ENCODE peak calls at places on chromosomes 12 and 14, in six cellular contexts. I is Peyer's patch, G is stomach, D is heart right ventricle, Q is IMR-90, B is transverse colon. T is an unnamed sample.
A peak's percentile ranks its signal among the peaks of the same experiment; 100 is the strongest.

GRCh38 chr12:593396-593976 is 69.8 kb downstream of the NINJ2 start:
- DNase-seq in I (peak; percentile 3), G (no peak), D (no peak), Q (no peak), B (no peak), T (no peak)

GRCh38 chr12:78181544-78182162 is 351.0 kb downstream of the NAV3 start:
- DNase-seq in I (no peak), G (no peak), D (no peak), Q (peak; percentile 48), B (peak; percentile 8), T (no peak)

GRCh38 chr14:87017335-87017734 is 975.6 kb downstream of the GALC start:
- DNase-seq in I (no peak), G (no peak), D (no peak), Q (no peak), B (no peak), T (no peak)

GRCh38 chr12:85951823-85952222 is 77.7 kb downstream of the NTS start:
- DNase-seq in I (no peak), G (no peak), D (no peak), Q (peak; percentile 5), B (no peak), T (no peak)

GRCh38 chr14:51650721-51651387 is 856 bp upstream of the FRMD6 start:
- DNase-seq in I (no peak), G (no peak), D (peak; percentile 16), Q (no peak), B (peak; percentile 17), T (no peak)

GRCh38 chr12:123532021-123532420 is 1.5 kb downstream of the RILPL1 start:
- DNase-seq in I (no peak), G (no peak), D (no peak), Q (peak; percentile 10), B (peak; percentile 21), T (no peak)

GRCh38 chr14:65128096-65128495 is 25.8 kb upstream of the MAX start:
- DNase-seq in I (no peak), G (no peak), D (no peak), Q (peak; percentile 13), B (no peak), T (no peak)

GRCh38 chr14:80381964-80382363 is 170.7 kb upstream of the DIO2 start:
- DNase-seq in I (no peak), G (no peak), D (no peak), Q (no peak), B (no peak), T (no peak)

GRCh38 chr14:34837801-34838322 is 37.3 kb downstream of the BAZ1A start:
- DNase-seq in I (no peak), G (no peak), D (no peak), Q (no peak), B (no peak), T (no peak)

GRCh38 chr12:12683725-12684124 is 12.3 kb downstream of the GPR19 start:
- DNase-seq in I (no peak), G (no peak), D (no peak), Q (no peak), B (no peak), T (no peak)
- H3K4me1 ChIP-seq in I (no peaks in the 10 kb centered on the region), G (peaks cover 6% of the 10 kb centered on the region), D (no peaks in the 10 kb centered on the region), Q (no peaks in the 10 kb centered on the region), B (no peaks in the 10 kb centered on the region), T (no peaks in the 10 kb centered on the region)

GRCh38 chr14:104692261-104692938 is 3.0 kb downstream of the INF2 start:
- DNase-seq in I (no peak), G (no peak), D (no peak), Q (no peak), B (no peak), T (no peak)
- H3K27ac ChIP-seq in I (no peak overlapping the region), G (peak overlapping the region; percentile 90), D (peak overlapping the region; percentile 79), Q (no peak overlapping the region), B (no peak overlapping the region), T (peak overlapping the region; percentile 77)

DNA sequence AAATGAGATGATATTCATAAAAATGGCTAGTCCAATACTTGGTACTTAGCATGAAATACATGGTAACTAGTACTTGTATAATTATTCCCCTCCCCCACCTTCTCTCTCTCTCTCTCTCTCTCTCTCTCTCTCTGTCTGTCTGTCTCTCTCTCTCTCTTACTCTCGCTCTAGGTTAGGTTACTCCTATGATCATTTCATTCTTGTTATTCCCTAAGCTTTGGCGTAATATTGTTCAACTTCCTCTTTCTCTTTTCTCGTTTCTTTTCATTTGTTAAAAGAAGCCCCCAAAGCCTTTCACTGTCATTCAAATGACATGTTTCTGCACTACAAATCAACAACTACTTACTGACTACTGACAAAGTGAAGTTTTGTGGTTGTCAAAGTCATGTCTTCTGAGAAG is 89.8 kb downstream of the GRIP1 start:
- DNase-seq in I (no peak), G (no peak), D (no peak), Q (no peak), B (no peak), T (no peak)
- H3K4me3 ChIP-seq in I (no peak overlapping the region), G (no peak overlapping the region), D (no peak overlapping the region), Q (no peak overlapping the region), B (no peak overlapping the region), T (no peak overlapping the region)

DNA sequence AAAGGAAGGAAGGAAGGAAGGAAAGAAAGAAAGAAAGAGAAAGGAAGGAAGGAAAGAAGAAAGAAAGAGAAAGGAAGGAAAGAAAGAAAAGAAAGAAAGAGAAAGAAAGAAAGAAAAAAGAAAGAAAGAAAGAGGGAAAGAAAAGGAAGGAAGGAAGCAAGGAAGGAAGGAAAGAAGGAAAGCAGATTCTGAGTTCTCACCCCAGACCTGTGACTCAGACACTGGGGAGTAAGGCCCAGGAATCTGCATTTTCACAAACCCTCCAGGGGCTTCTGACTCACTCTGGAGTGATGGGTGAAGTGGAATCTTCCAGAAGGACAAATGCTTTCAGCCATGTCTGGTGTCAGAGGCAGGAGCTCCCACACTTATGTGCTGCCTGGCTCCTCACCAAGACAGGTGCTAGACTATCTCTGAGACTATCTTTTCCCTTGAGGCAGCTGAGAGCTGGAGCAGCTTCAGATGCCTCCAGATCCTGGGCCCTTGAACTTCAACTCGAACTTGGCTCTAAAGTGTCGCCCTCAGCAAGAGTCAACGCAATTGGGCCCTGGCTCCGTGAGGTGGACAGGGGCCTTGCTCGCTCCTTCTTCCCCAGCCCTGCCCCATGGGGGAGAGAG is 19.7 kb upstream of the SCARB1 start:
- DNase-seq in I (no peak), G (no peak), D (no peak), Q (peak; percentile 24), B (no peak), T (no peak)
- H3K4me1 ChIP-seq in I (no peaks in the 10 kb centered on the region), G (peaks cover 10% of the 10 kb centered on the region), D (no peaks in the 10 kb centered on the region), Q (peaks cover 2% of the 10 kb centered on the region), B (peaks cover 14% of the 10 kb centered on the region), T (no peaks in the 10 kb centered on the region)

GRCh38 chr14:102853703-102854396 is 68.6 kb upstream of the AMN start:
- DNase-seq in I (no peak), G (no peak), D (no peak), Q (no peak), B (no peak), T (no peak)

GRCh38 chr14:102848830-102849521 is 71.7 kb downstream of the TRAF3 start:
- DNase-seq in I (no peak), G (peak; percentile 36), D (peak; percentile 48), Q (no peak), B (peak; percentile 65), T (no peak)

GRCh38 chr14:102854397-102854703 is 68.1 kb upstream of the AMN start:
- DNase-seq in I (no peak), G (no peak), D (no peak), Q (no peak), B (no peak), T (no peak)

DNA sequence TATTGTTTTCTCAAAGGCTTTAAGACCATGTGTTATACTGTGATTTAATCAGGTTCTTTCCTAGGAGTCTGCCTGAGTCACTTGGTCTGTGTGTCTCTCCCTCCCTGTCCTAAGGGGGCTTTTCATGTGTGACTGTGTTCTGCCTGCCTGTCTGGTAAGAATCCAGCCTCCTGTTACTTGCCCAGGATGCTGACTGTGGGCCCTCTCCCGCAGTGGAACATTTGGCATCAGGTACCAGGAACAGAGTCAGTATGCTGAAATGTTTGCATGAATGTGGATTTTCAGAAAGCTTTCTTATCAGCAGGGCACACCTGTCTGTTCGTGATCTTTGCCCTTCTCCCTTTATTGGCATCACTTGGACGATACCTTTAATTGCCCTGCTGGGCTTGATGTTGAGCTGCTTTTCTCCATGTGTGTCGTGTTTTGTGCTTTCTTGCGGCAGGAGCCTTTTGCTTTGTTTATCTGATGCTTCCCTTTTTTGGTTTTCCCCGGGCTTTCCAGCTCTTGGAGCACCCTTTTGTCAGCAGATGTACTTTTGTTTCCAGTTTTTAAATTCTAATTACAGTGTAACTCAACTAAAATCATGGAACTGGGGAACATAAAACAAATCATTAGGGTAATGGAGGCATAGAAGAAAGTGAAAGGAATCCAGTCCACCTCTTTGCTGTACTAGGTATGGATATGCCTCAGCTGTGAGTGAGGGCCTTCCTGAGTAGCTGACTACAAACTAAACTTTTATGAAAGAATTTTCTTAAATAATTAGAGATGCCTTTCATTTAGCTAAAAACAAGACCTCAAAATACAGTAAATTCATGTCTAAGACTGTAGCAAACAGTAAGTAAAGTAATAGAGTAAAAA is 72.5 kb downstream of the TRAF3 start:
- DNase-seq in I (peak; percentile 66), G (peak; percentile 43), D (no peak), Q (peak; percentile 64), B (peak; percentile 63), T (no peak)
- H3K27ac ChIP-seq in I (peak overlapping the region; percentile 86), G (peak overlapping the region; percentile 56), D (no peak overlapping the region), Q (peak overlapping the region; percentile 8), B (peak overlapping the region; percentile 90), T (no peak overlapping the region)

GRCh38 chr12:107684990-107685359 is 624 bp upstream of the PWP1 start:
- DNase-seq in I (no peak), G (no peak), D (no peak), Q (peak; percentile 35), B (peak; percentile 21), T (no peak)

GRCh38 chr12:107681836-107682820 is 3.5 kb upstream of the PWP1 start:
- DNase-seq in I (no peak), G (no peak), D (no peak), Q (no peak), B (no peak), T (no peak)

GRCh38 chr12:107681455-107681835 is 4.2 kb upstream of the PWP1 start:
- DNase-seq in I (no peak), G (no peak), D (no peak), Q (no peak), B (no peak), T (no peak)

GRCh38 chr12:107685360-107686248 is at the start of gene PWP1:
- DNase-seq in I (peak; percentile 97), G (peak; percentile 97), D (peak; percentile 95), Q (peak; percentile 94), B (peak; percentile 96), T (peak; percentile 93)

GRCh38 chr12:107684029-107684790 is 1.4 kb upstream of the PWP1 start:
- DNase-seq in I (no peak), G (no peak), D (no peak), Q (peak; percentile 60), B (no peak), T (no peak)
- H3K4me3 ChIP-seq in I (no peak overlapping the region), G (no peak overlapping the region), D (no peak overlapping the region), Q (no peak overlapping the region), B (no peak overlapping the region), T (no peak overlapping the region)

GRCh38 chr14:91323671-91324605 is 79.4 kb upstream of the GPR68 start:
- DNase-seq in I (peak; percentile 89), G (peak; percentile 90), D (peak; percentile 87), Q (peak; percentile 46), B (peak; percentile 91), T (peak; percentile 92)
- H3K4me1 ChIP-seq in I (no peaks in the 10 kb centered on the region), G (peaks cover 21% of the 10 kb centered on the region), D (peaks cover 55% of the 10 kb centered on the region), Q (no peaks in the 10 kb centered on the region), B (peaks cover 7% of the 10 kb centered on the region), T (peaks cover 60% of the 10 kb centered on the region)

DNA sequence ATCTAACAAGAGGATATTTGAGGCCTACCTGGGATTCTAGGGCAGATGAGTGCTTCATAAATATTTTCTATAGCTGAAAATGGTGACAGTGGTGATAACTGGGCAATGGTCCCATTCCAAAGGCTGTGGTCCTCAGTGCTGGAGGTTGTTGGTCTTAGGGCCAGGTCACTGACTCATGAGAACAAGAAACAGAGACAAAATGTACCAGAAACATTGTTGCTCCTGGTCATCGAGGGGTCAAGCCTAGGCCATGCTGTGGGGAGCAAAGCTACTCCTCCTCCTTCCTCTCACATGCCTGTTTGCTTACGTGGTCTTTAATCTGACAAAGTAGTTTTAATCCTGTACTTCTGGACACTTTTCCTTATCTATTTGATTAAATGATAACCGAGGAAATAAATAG is 33.8 kb downstream of the ERG28 start:
- DNase-seq in I (no peak), G (no peak), D (no peak), Q (no peak), B (no peak), T (no peak)
- H3K27ac ChIP-seq in I (peak overlapping the region; percentile 39), G (no peak overlapping the region), D (no peak overlapping the region), Q (no peak overlapping the region), B (no peak overlapping the region), T (no peak overlapping the region)

T was measured in naive thymus-derived CD4-positive, alpha-beta T cell.